ENCODE peak calls at places on chromosomes 7 and 10, in ten cellular contexts. D, W, G, N, B, U, L, H, V and X are unnamed samples.
A peak's percentile ranks its signal among the peaks of the same experiment; 100 is the strongest.

GRCh38 chr7:11192506-11192905 is 218.8 kb downstream of the PHF14 start:
- DNase-seq in D (no peak), W (no peak), G (no peak), N (no peak), B (no peak), U (no peak), L (no peak), H (no peak), V (peak; percentile 20), X (peak; percentile 39)

GRCh38 chr7:134174797-134175261 is 47.7 kb downstream of the LRGUK start:
- DNase-seq in D (no peak), W (no peak), G (peak; percentile 77), N (peak; percentile 55), B (peak; percentile 87), U (peak; percentile 94), L (no peak), H (peak; percentile 26), V (no peak), X (peak; percentile 57)

GRCh38 chr10:77763453-77764430 is 126.1 kb upstream of the KCNMA1 start:
- DNase-seq in D (no peak), W (no peak), G (no peak), N (no peak), B (no peak), U (no peak), L (no peak), H (no peak), V (no peak), X (no peak)

GRCh38 chr7:151309306-151309705 is 32.3 kb upstream of the NUB1 start:
- DNase-seq in D (no peak), W (no peak), G (no peak), N (peak; percentile 30), B (no peak), U (no peak), L (no peak), H (no peak), V (no peak), X (peak; percentile 49)

GRCh38 chr10:125177641-125178640 is 17.6 kb upstream of the CTBP2 start:
- DNase-seq in D (no peak), W (no peak), G (no peak), N (no peak), B (no peak), U (no peak), L (no peak), H (no peak), V (no peak), X (no peak)

GRCh38 chr10:60986779-60987178 is 42.8 kb upstream of the RHOBTB1 start:
- DNase-seq in D (no peak), W (no peak), G (no peak), N (no peak), B (no peak), U (no peak), L (no peak), H (no peak), V (no peak), X (no peak)

GRCh38 chr10:64795847-64796246 is 1274.6 kb downstream of the REEP3 start:
- DNase-seq in D (no peak), W (no peak), G (no peak), N (no peak), B (no peak), U (no peak), L (no peak), H (no peak), V (no peak), X (no peak)

GRCh38 chr7:156129589-156129988 is 317.3 kb upstream of the SHH start:
- DNase-seq in D (no peak), W (no peak), G (no peak), N (no peak), B (no peak), U (no peak), L (no peak), H (no peak), V (no peak), X (no peak)

GRCh38 chr7:18866359-18867036 is 250.9 kb downstream of the TWIST1 start:
- DNase-seq in D (no peak), W (no peak), G (peak; percentile 74), N (peak; percentile 99), B (no peak), U (no peak), L (peak; percentile 3), H (peak; percentile 76), V (peak; percentile 5), X (peak; percentile 98)

GRCh38 chr7:120987683-120988590 is 574 bp upstream of the CPED1 start:
- DNase-seq in D (peak; percentile 75), W (peak; percentile 64), G (peak; percentile 67), N (peak; percentile 70), B (peak; percentile 96), U (peak; percentile 77), L (peak; percentile 79), H (peak; percentile 89), V (peak; percentile 85), X (peak; percentile 59)

GRCh38 chr10:8133146-8133545 is 78.7 kb downstream of the GATA3 start:
- DNase-seq in D (no peak), W (no peak), G (no peak), N (no peak), B (no peak), U (no peak), L (no peak), H (no peak), V (no peak), X (no peak)

GRCh38 chr10:69728335-69728861 is 73.3 kb upstream of the COL13A1 start:
- DNase-seq in D (no peak), W (no peak), G (peak; percentile 55), N (no peak), B (no peak), U (no peak), L (no peak), H (no peak), V (no peak), X (no peak)

GRCh38 chr7:88312061-88312663 is 5.5 kb upstream of the STEAP4 start:
- DNase-seq in D (no peak), W (no peak), G (no peak), N (no peak), B (no peak), U (no peak), L (no peak), H (no peak), V (no peak), X (no peak)

GRCh38 chr10:76168437-76168836 is 737.0 kb downstream of the LRMDA start:
- DNase-seq in D (no peak), W (no peak), G (no peak), N (no peak), B (no peak), U (no peak), L (no peak), H (no peak), V (no peak), X (no peak)

GRCh38 chr10:112389147-112389822 is 15.4 kb downstream of the ACSL5 start:
- DNase-seq in D (no peak), W (peak; percentile 48), G (peak; percentile 52), N (peak; percentile 18), B (peak; percentile 89), U (peak; percentile 94), L (peak; percentile 26), H (peak; percentile 62), V (no peak), X (no peak)

GRCh38 chr7:96347471-96347870 is 25.6 kb upstream of the SLC25A13 start:
- DNase-seq in D (no peak), W (no peak), G (no peak), N (no peak), B (no peak), U (no peak), L (no peak), H (no peak), V (no peak), X (no peak)

GRCh38 chr10:133324198-133324792 is 12.4 kb downstream of the CALY start:
- DNase-seq in D (no peak), W (peak; percentile 31), G (peak; percentile 34), N (no peak), B (peak; percentile 76), U (no peak), L (peak; percentile 82), H (peak; percentile 76), V (peak; percentile 95), X (no peak)

GRCh38 chr7:91784469-91784868 is 96.0 kb downstream of the MTERF1 start:
- DNase-seq in D (no peak), W (no peak), G (peak; percentile 29), N (peak; percentile 8), B (peak; percentile 72), U (peak; percentile 7), L (no peak), H (no peak), V (peak; percentile 40), X (peak; percentile 13)

GRCh38 chr10:75987610-75988009 is 556.2 kb downstream of the LRMDA start:
- DNase-seq in D (no peak), W (no peak), G (no peak), N (peak; percentile 2), B (no peak), U (no peak), L (no peak), H (no peak), V (no peak), X (peak; percentile 28)

GRCh38 chr7:133349101-133349500 is 96.2 kb downstream of the EXOC4 start:
- DNase-seq in D (no peak), W (no peak), G (no peak), N (no peak), B (no peak), U (no peak), L (no peak), H (no peak), V (no peak), X (no peak)

GRCh38 chr7:156903232-156903909 is 10.4 kb upstream of the LMBR1 start:
- DNase-seq in D (no peak), W (peak; percentile 17), G (no peak), N (no peak), B (peak; percentile 83), U (no peak), L (no peak), H (peak; percentile 58), V (no peak), X (no peak)

GRCh38 chr10:21720090-21720489 is 186.1 kb downstream of the MLLT10 start:
- DNase-seq in D (no peak), W (no peak), G (peak; percentile 25), N (no peak), B (no peak), U (no peak), L (no peak), H (no peak), V (no peak), X (no peak)